ENCODE peak calls at places on chromosomes 11 and 22, in eight cellular contexts. One of them, this sample, is unnamed.

GRCh38 chr11:724733-725386 is 18.8 kb downstream of the EPS8L2 start:
- DNase-seq in HFFc6: no peak
- DNase-seq in NCI-H2081: no peak
- DNase-seq in aorta: no peak
- DNase-seq in left cardiac atrium: peak
- DNase-seq in midbrain: no peak
- DNase-seq in lower leg skin: no peak
- DNase-seq in nucleus accumbens: no peak
- DNase-seq in this sample: no peak

GRCh38 chr11:46360878-46361277 is 13.6 kb downstream of the DGKZ start:
- DNase-seq in left cardiac atrium: no peak
- DNase-seq in aorta: no peak
- DNase-seq in HFFc6: no peak
- DNase-seq in NCI-H2081: no peak
- DNase-seq in nucleus accumbens: no peak
- DNase-seq in lower leg skin: no peak
- DNase-seq in midbrain: no peak
- DNase-seq in this sample: no peak

GRCh38 chr11:86674965-86675364 is 2.5 kb upstream of the ME3 start:
- DNase-seq in midbrain: no peak
- DNase-seq in left cardiac atrium: no peak
- DNase-seq in aorta: no peak
- DNase-seq in lower leg skin: no peak
- DNase-seq in NCI-H2081: no peak
- DNase-seq in nucleus accumbens: no peak
- DNase-seq in HFFc6: no peak
- DNase-seq in this sample: no peak

GRCh38 chr22:29994941-29995340 is 85.3 kb upstream of the HORMAD2 start:
- DNase-seq in midbrain: no peak
- DNase-seq in left cardiac atrium: no peak
- DNase-seq in HFFc6: no peak
- DNase-seq in nucleus accumbens: no peak
- DNase-seq in aorta: no peak
- DNase-seq in NCI-H2081: no peak
- DNase-seq in lower leg skin: no peak
- DNase-seq in this sample: no peak

GRCh38 chr11:36622431-36623136 is 24.5 kb upstream of the RAG2 start:
- DNase-seq in aorta: no peak
- DNase-seq in left cardiac atrium: no peak
- DNase-seq in HFFc6: peak
- DNase-seq in lower leg skin: no peak
- DNase-seq in NCI-H2081: peak
- DNase-seq in nucleus accumbens: no peak
- DNase-seq in midbrain: peak
- DNase-seq in this sample: peak

GRCh38 chr11:69111578-69112247 is 44.0 kb upstream of the SMIM38 start:
- DNase-seq in midbrain: no peak
- DNase-seq in lower leg skin: no peak
- DNase-seq in left cardiac atrium: no peak
- DNase-seq in aorta: peak
- DNase-seq in HFFc6: no peak
- DNase-seq in nucleus accumbens: no peak
- DNase-seq in NCI-H2081: no peak
- DNase-seq in this sample: no peak

GRCh38 chr22:31248965-31249940 is 37.2 kb downstream of the LIMK2 start:
- DNase-seq in lower leg skin: peak
- DNase-seq in nucleus accumbens: peak
- DNase-seq in midbrain: peak
- DNase-seq in HFFc6: no peak
- DNase-seq in left cardiac atrium: no peak
- DNase-seq in aorta: no peak
- DNase-seq in NCI-H2081: no peak
- DNase-seq in this sample: no peak

GRCh38 chr11:20089796-20090653 is 70.2 kb downstream of the DBX1 start:
- DNase-seq in NCI-H2081: peak
- DNase-seq in midbrain: no peak
- DNase-seq in lower leg skin: no peak
- DNase-seq in HFFc6: no peak
- DNase-seq in nucleus accumbens: no peak
- DNase-seq in aorta: no peak
- DNase-seq in left cardiac atrium: no peak
- DNase-seq in this sample: no peak

GRCh38 chr11:59901306-59901705 is 22.7 kb downstream of the OOSP3 start:
- DNase-seq in NCI-H2081: no peak
- DNase-seq in lower leg skin: peak
- DNase-seq in left cardiac atrium: no peak
- DNase-seq in aorta: no peak
- DNase-seq in HFFc6: peak
- DNase-seq in nucleus accumbens: no peak
- DNase-seq in midbrain: no peak
- DNase-seq in this sample: no peak

GRCh38 chr11:827146-827860 is 416 bp upstream of the CRACR2B start:
- DNase-seq in NCI-H2081: no peak
- DNase-seq in left cardiac atrium: no peak
- DNase-seq in nucleus accumbens: no peak
- DNase-seq in HFFc6: no peak
- DNase-seq in aorta: no peak
- DNase-seq in lower leg skin: no peak
- DNase-seq in midbrain: no peak
- DNase-seq in this sample: peak

GRCh38 chr11:8793114-8793777 is 110.7 kb downstream of the RPL27A start:
- DNase-seq in aorta: no peak
- DNase-seq in nucleus accumbens: no peak
- DNase-seq in left cardiac atrium: no peak
- DNase-seq in NCI-H2081: no peak
- DNase-seq in HFFc6: no peak
- DNase-seq in midbrain: no peak
- DNase-seq in lower leg skin: no peak
- DNase-seq in this sample: no peak

GRCh38 chr11:59173080-59173963 is 1.4 kb downstream of the DTX4 start:
- DNase-seq in lower leg skin: no peak
- DNase-seq in aorta: peak
- DNase-seq in midbrain: peak
- DNase-seq in left cardiac atrium: peak
- DNase-seq in HFFc6: no peak
- DNase-seq in NCI-H2081: no peak
- DNase-seq in nucleus accumbens: peak
- DNase-seq in this sample: no peak

GRCh38 chr11:123483465-123483864 is 53.4 kb downstream of the GRAMD1B start:
- DNase-seq in HFFc6: no peak
- DNase-seq in NCI-H2081: no peak
- DNase-seq in left cardiac atrium: no peak
- DNase-seq in midbrain: no peak
- DNase-seq in lower leg skin: no peak
- DNase-seq in aorta: no peak
- DNase-seq in nucleus accumbens: no peak
- DNase-seq in this sample: no peak

GRCh38 chr22:23608583-23608982 is 23.5 kb downstream of the DRICH1 start:
- DNase-seq in NCI-H2081: no peak
- DNase-seq in aorta: no peak
- DNase-seq in nucleus accumbens: no peak
- DNase-seq in lower leg skin: no peak
- DNase-seq in left cardiac atrium: no peak
- DNase-seq in HFFc6: no peak
- DNase-seq in midbrain: no peak
- DNase-seq in this sample: no peak

GRCh38 chr11:10496296-10496936 is 41.4 kb downstream of the AMPD3 start:
- DNase-seq in NCI-H2081: no peak
- DNase-seq in left cardiac atrium: no peak
- DNase-seq in HFFc6: no peak
- DNase-seq in lower leg skin: no peak
- DNase-seq in aorta: no peak
- DNase-seq in nucleus accumbens: no peak
- DNase-seq in midbrain: no peak
- DNase-seq in this sample: no peak

GRCh38 chr11:65180877-65181568 is 705 bp upstream of the CAPN1 start:
- DNase-seq in lower leg skin: peak
- DNase-seq in aorta: peak
- DNase-seq in NCI-H2081: peak
- DNase-seq in left cardiac atrium: peak
- DNase-seq in HFFc6: peak
- DNase-seq in nucleus accumbens: no peak
- DNase-seq in midbrain: peak
- DNase-seq in this sample: peak

GRCh38 chr11:44096360-44097188 is 1.1 kb downstream of the EXT2 start:
- DNase-seq in nucleus accumbens: no peak
- DNase-seq in HFFc6: peak
- DNase-seq in midbrain: no peak
- DNase-seq in NCI-H2081: no peak
- DNase-seq in aorta: peak
- DNase-seq in left cardiac atrium: no peak
- DNase-seq in lower leg skin: no peak
- DNase-seq in this sample: no peak

GRCh38 chr11:3905080-3905953 is 49.9 kb downstream of the STIM1 start:
- DNase-seq in midbrain: no peak
- DNase-seq in nucleus accumbens: peak
- DNase-seq in NCI-H2081: no peak
- DNase-seq in lower leg skin: peak
- DNase-seq in aorta: no peak
- DNase-seq in left cardiac atrium: no peak
- DNase-seq in HFFc6: peak
- DNase-seq in this sample: peak

GRCh38 chr22:40401981-40402406 is 31.6 kb downstream of the SGSM3 start:
- DNase-seq in midbrain: no peak
- DNase-seq in lower leg skin: no peak
- DNase-seq in left cardiac atrium: no peak
- DNase-seq in NCI-H2081: no peak
- DNase-seq in nucleus accumbens: no peak
- DNase-seq in HFFc6: no peak
- DNase-seq in aorta: no peak
- DNase-seq in this sample: no peak

GRCh38 chr11:78796956-78797355 is 222.3 kb upstream of the NARS2 start:
- DNase-seq in HFFc6: peak
- DNase-seq in NCI-H2081: no peak
- DNase-seq in nucleus accumbens: no peak
- DNase-seq in lower leg skin: no peak
- DNase-seq in left cardiac atrium: no peak
- DNase-seq in aorta: no peak
- DNase-seq in midbrain: no peak
- DNase-seq in this sample: no peak

GRCh38 chr11:102470257-102470656 is 17.7 kb upstream of the TMEM123 start:
- DNase-seq in nucleus accumbens: no peak
- DNase-seq in HFFc6: no peak
- DNase-seq in midbrain: no peak
- DNase-seq in aorta: no peak
- DNase-seq in NCI-H2081: no peak
- DNase-seq in lower leg skin: no peak
- DNase-seq in left cardiac atrium: no peak
- DNase-seq in this sample: peak

GRCh38 chr11:65927904-65928397 is 8.7 kb downstream of the DRAP1 start:
- DNase-seq in left cardiac atrium: no peak
- DNase-seq in nucleus accumbens: no peak
- DNase-seq in aorta: no peak
- DNase-seq in lower leg skin: no peak
- DNase-seq in HFFc6: no peak
- DNase-seq in midbrain: no peak
- DNase-seq in NCI-H2081: no peak
- DNase-seq in this sample: peak

GRCh38 chr22:31952094-31952401 is 7.7 kb downstream of the YWHAH start:
- DNase-seq in nucleus accumbens: no peak
- DNase-seq in aorta: no peak
- DNase-seq in left cardiac atrium: no peak
- DNase-seq in HFFc6: peak
- DNase-seq in NCI-H2081: no peak
- DNase-seq in lower leg skin: no peak
- DNase-seq in midbrain: no peak
- DNase-seq in this sample: no peak

GRCh38 chr11:73431431-73431830 is 55.2 kb downstream of the RELT start:
- DNase-seq in nucleus accumbens: no peak
- DNase-seq in midbrain: no peak
- DNase-seq in HFFc6: peak
- DNase-seq in NCI-H2081: no peak
- DNase-seq in left cardiac atrium: no peak
- DNase-seq in lower leg skin: no peak
- DNase-seq in aorta: no peak
- DNase-seq in this sample: no peak

GRCh38 chr11:32893947-32894827 is 1.6 kb downstream of the QSER1 start:
- DNase-seq in aorta: no peak
- DNase-seq in HFFc6: peak
- DNase-seq in lower leg skin: peak
- DNase-seq in left cardiac atrium: no peak
- DNase-seq in nucleus accumbens: peak
- DNase-seq in midbrain: peak
- DNase-seq in NCI-H2081: peak
- DNase-seq in this sample: peak

GRCh38 chr11:68282141-68282860 is 10.5 kb upstream of the C11orf24 start:
- DNase-seq in HFFc6: no peak
- DNase-seq in aorta: no peak
- DNase-seq in nucleus accumbens: no peak
- DNase-seq in lower leg skin: no peak
- DNase-seq in midbrain: no peak
- DNase-seq in NCI-H2081: no peak
- DNase-seq in left cardiac atrium: no peak
- DNase-seq in this sample: peak

GRCh38 chr22:50572965-50573364 is 5.3 kb downstream of the CPT1B start:
- DNase-seq in NCI-H2081: no peak
- DNase-seq in nucleus accumbens: no peak
- DNase-seq in HFFc6: no peak
- DNase-seq in left cardiac atrium: no peak
- DNase-seq in lower leg skin: no peak
- DNase-seq in aorta: peak
- DNase-seq in midbrain: no peak
- DNase-seq in this sample: no peak

GRCh38 chr22:38429460-38430128 is 25.4 kb downstream of the KCNJ4 start:
- DNase-seq in lower leg skin: no peak
- DNase-seq in nucleus accumbens: peak
- DNase-seq in HFFc6: no peak
- DNase-seq in NCI-H2081: peak
- DNase-seq in midbrain: peak
- DNase-seq in left cardiac atrium: no peak
- DNase-seq in aorta: no peak
- DNase-seq in this sample: no peak

GRCh38 chr11:35030716-35031213 is 108.2 kb upstream of the CD44 start:
- DNase-seq in NCI-H2081: no peak
- DNase-seq in HFFc6: peak
- DNase-seq in left cardiac atrium: peak
- DNase-seq in nucleus accumbens: no peak
- DNase-seq in aorta: peak
- DNase-seq in midbrain: no peak
- DNase-seq in lower leg skin: peak
- DNase-seq in this sample: no peak

GRCh38 chr22:37256075-37256726 is 12.1 kb upstream of the RAC2 start:
- DNase-seq in left cardiac atrium: no peak
- DNase-seq in nucleus accumbens: no peak
- DNase-seq in midbrain: no peak
- DNase-seq in lower leg skin: no peak
- DNase-seq in HFFc6: no peak
- DNase-seq in NCI-H2081: no peak
- DNase-seq in aorta: peak
- DNase-seq in this sample: no peak

GRCh38 chr11:132123854-132124835 is 753.7 kb downstream of the NTM start:
- DNase-seq in left cardiac atrium: no peak
- DNase-seq in aorta: no peak
- DNase-seq in lower leg skin: no peak
- DNase-seq in HFFc6: no peak
- DNase-seq in nucleus accumbens: no peak
- DNase-seq in midbrain: no peak
- DNase-seq in NCI-H2081: no peak
- DNase-seq in this sample: peak

GRCh38 chr11:103652013-103652412 is 384.4 kb upstream of the DDI1 start:
- DNase-seq in lower leg skin: no peak
- DNase-seq in nucleus accumbens: no peak
- DNase-seq in NCI-H2081: no peak
- DNase-seq in aorta: no peak
- DNase-seq in HFFc6: peak
- DNase-seq in midbrain: no peak
- DNase-seq in left cardiac atrium: no peak
- DNase-seq in this sample: no peak

GRCh38 chr22:25837288-25837900 is 95.4 kb downstream of the MYO18B start:
- DNase-seq in HFFc6: no peak
- DNase-seq in aorta: no peak
- DNase-seq in left cardiac atrium: no peak
- DNase-seq in nucleus accumbens: no peak
- DNase-seq in lower leg skin: no peak
- DNase-seq in midbrain: no peak
- DNase-seq in NCI-H2081: no peak
- DNase-seq in this sample: no peak

GRCh38 chr11:36618025-36618700 is 20.1 kb upstream of the RAG2 start:
- DNase-seq in aorta: no peak
- DNase-seq in midbrain: no peak
- DNase-seq in NCI-H2081: no peak
- DNase-seq in lower leg skin: no peak
- DNase-seq in HFFc6: no peak
- DNase-seq in nucleus accumbens: no peak
- DNase-seq in left cardiac atrium: no peak
- DNase-seq in this sample: no peak